ENCODE peak calls at places on chromosomes 11 and 22, in eight cellular contexts. Q, N, U, O, E, I, G and V are unnamed samples.

GRCh38 chr11:73228268-73229134 is 10.4 kb downstream of the P2RY2 start:
- DNase-seq in G (no peak), E (no peak), U (no peak), N (no peak), O (no peak), Q (no peak), I (no peak), V (no peak)

GRCh38 chr11:35787626-35788025 is 125.1 kb downstream of the TRIM44 start:
- DNase-seq in Q (no peak), I (no peak), E (no peak), N (no peak), G (no peak), O (no peak), U (no peak), V (peak; percentile 64)

GRCh38 chr11:12269104-12269441 is 108.3 kb upstream of the PARVA start:
- DNase-seq in I (no peak), O (peak; percentile 66), N (no peak), Q (no peak), E (no peak), G (no peak), U (peak; percentile 73), V (no peak)

GRCh38 chr11:70399681-70400112 is 1.4 kb downstream of the CTTN start:
- DNase-seq in N (peak; percentile 94), O (peak; percentile 97), G (peak; percentile 61), U (peak; percentile 83), I (no peak), Q (no peak), E (peak; percentile 86), V (peak; percentile 97)

GRCh38 chr11:82831364-82831763 is 68.9 kb downstream of the PRCP start:
- DNase-seq in N (no peak), G (no peak), I (no peak), E (no peak), U (no peak), Q (no peak), O (no peak), V (no peak)

GRCh38 chr11:12569499-12570040 is 104.7 kb upstream of the TEAD1 start:
- DNase-seq in U (no peak), E (no peak), O (peak; percentile 15), N (no peak), Q (no peak), G (no peak), I (no peak), V (no peak)

GRCh38 chr22:25192406-25192805 is 7.3 kb upstream of the CRYBB3 start:
- DNase-seq in U (no peak), I (no peak), O (no peak), N (no peak), E (no peak), Q (no peak), G (no peak), V (no peak)

GRCh38 chr22:44975444-44976262 is 34.2 kb downstream of the PHF21B start:
- DNase-seq in I (peak; percentile 17), U (peak; percentile 95), G (peak; percentile 89), Q (peak; percentile 41), N (peak; percentile 86), O (peak; percentile 94), E (peak; percentile 51), V (peak; percentile 71)